ENCODE peak calls at places on chromosomes 5 and 9, in five cellular contexts. L is H1, U is mesendoderm, F is IMR-90, N is neuronal stem cell. S is an unnamed sample.

GRCh38 chr5:38189031-38189632 is 69.2 kb upstream of the EGFLAM start:
- DNase-seq in L (no peak), U (peak; percentile 46), F (no peak), N (no peak), S (no peak)

GRCh38 chr5:102341918-102342317 is 45.8 kb upstream of the SLCO4C1 start:
- DNase-seq in L (no peak), U (no peak), F (no peak), N (no peak), S (peak; percentile 8)

GRCh38 chr9:113602126-113603119 is 138.9 kb downstream of the RGS3 start:
- DNase-seq in L (peak; percentile 87), U (peak; percentile 82), F (peak; percentile 88), N (no peak), S (peak; percentile 84)

GRCh38 chr5:58261605-58262004 is 198.3 kb downstream of the PLK2 start:
- DNase-seq in L (no peak), U (no peak), F (peak; percentile 65), N (no peak), S (no peak)

GRCh38 chr5:101024299-101024698 is 121.2 kb upstream of the ST8SIA4 start:
- DNase-seq in L (no peak), U (no peak), F (no peak), N (no peak), S (no peak)

GRCh38 chr9:22098636-22099332 is 89.7 kb upstream of the CDKN2B start:
- DNase-seq in L (no peak), U (no peak), F (no peak), N (no peak), S (peak; percentile 36)

GRCh38 chr9:83473488-83473971 is 64.7 kb downstream of the FRMD3 start:
- DNase-seq in L (no peak), U (no peak), F (no peak), N (no peak), S (no peak)

GRCh38 chr5:1527533-1528205 is 3.9 kb upstream of the LPCAT1 start:
- DNase-seq in L (peak; percentile 35), U (peak; percentile 49), F (no peak), N (no peak), S (no peak)

GRCh38 chr5:76601470-76601869 is 21.7 kb downstream of the F2RL2 start:
- DNase-seq in L (no peak), U (peak; percentile 74), F (peak; percentile 80), N (peak; percentile 48), S (peak; percentile 78)

GRCh38 chr9:90702431-90702830 is 59.8 kb upstream of the DIRAS2 start:
- DNase-seq in L (no peak), U (no peak), F (no peak), N (no peak), S (no peak)

GRCh38 chr9:71895122-71895521 is 15.9 kb downstream of the ABHD17B start:
- DNase-seq in L (no peak), U (no peak), F (peak; percentile 50), N (no peak), S (peak; percentile 12)

GRCh38 chr9:126626117-126627022 is 12.6 kb downstream of the LMX1B start:
- DNase-seq in L (peak; percentile 75), U (peak; percentile 74), F (no peak), N (no peak), S (peak; percentile 22)

GRCh38 chr5:179293276-179293675 is 52.0 kb downstream of the ADAMTS2 start:
- DNase-seq in L (no peak), U (no peak), F (no peak), N (no peak), S (peak; percentile 56)

GRCh38 chr5:177607452-177608192 is 7.7 kb downstream of the B4GALT7 start:
- DNase-seq in L (peak; percentile 92), U (peak; percentile 95), F (peak; percentile 76), N (peak; percentile 66), S (peak; percentile 87)

GRCh38 chr9:36855443-36856315 is 178.4 kb downstream of the PAX5 start:
- DNase-seq in L (peak; percentile 76), U (peak; percentile 75), F (no peak), N (no peak), S (no peak)

GRCh38 chr9:78325846-78326350 is 29.0 kb downstream of the PSAT1 start:
- DNase-seq in L (no peak), U (no peak), F (no peak), N (no peak), S (no peak)

GRCh38 chr5:71938886-71939285 is 168.4 kb upstream of the MAP1B start:
- DNase-seq in L (no peak), U (peak; percentile 73), F (no peak), N (no peak), S (no peak)

GRCh38 chr5:41935544-41935943 is 10.5 kb downstream of the FBXO4 start:
- DNase-seq in L (no peak), U (peak; percentile 49), F (no peak), N (peak; percentile 24), S (no peak)

GRCh38 chr9:108703414-108703813 is 152.4 kb downstream of the ACTL7B start:
- DNase-seq in L (no peak), U (no peak), F (no peak), N (no peak), S (no peak)

GRCh38 chr5:180623411-180623834 is 26.0 kb downstream of the FLT4 start:
- DNase-seq in L (no peak), U (no peak), F (no peak), N (no peak), S (no peak)

GRCh38 chr5:149288437-149288836 is 16.8 kb downstream of the AFAP1L1 start:
- DNase-seq in L (no peak), U (no peak), F (no peak), N (no peak), S (no peak)

GRCh38 chr5:148683651-148684050 is 29.3 kb upstream of the HTR4 start:
- DNase-seq in L (no peak), U (no peak), F (no peak), N (no peak), S (no peak)

GRCh38 chr5:149610583-149611250 is 29.4 kb downstream of the ARHGEF37 start:
- DNase-seq in L (no peak), U (no peak), F (no peak), N (no peak), S (no peak)

GRCh38 chr9:99000480-99001395 is 57.0 kb downstream of the COL15A1 start:
- DNase-seq in L (no peak), U (peak; percentile 81), F (peak; percentile 85), N (no peak), S (peak; percentile 84)

GRCh38 chr9:89814340-89815040 is 209.7 kb downstream of the GADD45G start:
- DNase-seq in L (no peak), U (no peak), F (peak; percentile 3), N (no peak), S (peak; percentile 81)

GRCh38 chr5:158010831-158011230 is 151.9 kb upstream of the CLINT1 start:
- DNase-seq in L (no peak), U (peak; percentile 56), F (no peak), N (no peak), S (no peak)

GRCh38 chr9:122106576-122106975 is 13.5 kb upstream of the TTLL11 start:
- DNase-seq in L (no peak), U (no peak), F (no peak), N (no peak), S (no peak)

GRCh38 chr5:127875235-127876021 is 172.2 kb downstream of the CCDC192 start:
- DNase-seq in L (peak; percentile 54), U (peak; percentile 84), F (peak; percentile 52), N (peak; percentile 14), S (peak; percentile 72)

GRCh38 chr9:2159521-2160417 is 144.6 kb downstream of the SMARCA2 start:
- DNase-seq in L (no peak), U (peak; percentile 67), F (peak; percentile 23), N (no peak), S (peak; percentile 36)

GRCh38 chr9:72280913-72281500 is 84.0 kb downstream of the ZFAND5 start:
- DNase-seq in L (peak; percentile 76), U (peak; percentile 75), F (peak; percentile 59), N (peak; percentile 65), S (peak; percentile 55)

GRCh38 chr9:119675951-119676350 is 306.7 kb upstream of the BRINP1 start:
- DNase-seq in L (no peak), U (peak; percentile 11), F (no peak), N (no peak), S (no peak)

GRCh38 chr5:119360905-119361605 is 5.2 kb downstream of the TNFAIP8 start:
- DNase-seq in L (no peak), U (no peak), F (peak; percentile 83), N (no peak), S (peak; percentile 59)

GRCh38 chr9:127197861-127198430 is 66.6 kb upstream of the GARNL3 start:
- DNase-seq in L (no peak), U (no peak), F (peak; percentile 51), N (no peak), S (peak; percentile 58)

GRCh38 chr5:141843156-141843927 is 34.9 kb downstream of the PCDH1 start:
- DNase-seq in L (no peak), U (peak; percentile 94), F (peak; percentile 44), N (no peak), S (peak; percentile 72)

GRCh38 chr5:140549237-140550144 is 2.0 kb downstream of the EIF4EBP3 start:
- DNase-seq in L (peak; percentile 32), U (no peak), F (peak; percentile 41), N (no peak), S (peak; percentile 75)

GRCh38 chr9:80144856-80145255 is 573.1 kb downstream of the TLE4 start:
- DNase-seq in L (no peak), U (no peak), F (no peak), N (no peak), S (no peak)

GRCh38 chr5:17381926-17382325 is 116.1 kb upstream of the TAF11L2 start:
- DNase-seq in L (no peak), U (no peak), F (no peak), N (no peak), S (no peak)

GRCh38 chr5:32233696-32234447 is 59.8 kb upstream of the GOLPH3 start:
- DNase-seq in L (no peak), U (no peak), F (peak; percentile 69), N (no peak), S (peak; percentile 57)
- H3K27me3 ChIP-seq in L (no peaks in the 10 kb centered on the region), U (no peaks in the 10 kb centered on the region), F (no peaks in the 10 kb centered on the region), N (no peaks in the 10 kb centered on the region), S (no peaks in the 10 kb centered on the region)

GRCh38 chr9:115161431-115161830 is 43.5 kb upstream of the TNC start:
- DNase-seq in L (no peak), U (no peak), F (no peak), N (no peak), S (no peak)
- H2BK5ac ChIP-seq in L (no peak overlapping the region), U (no peak overlapping the region), F (no peak overlapping the region), N (no peak overlapping the region), S (no peak overlapping the region)

DNA sequence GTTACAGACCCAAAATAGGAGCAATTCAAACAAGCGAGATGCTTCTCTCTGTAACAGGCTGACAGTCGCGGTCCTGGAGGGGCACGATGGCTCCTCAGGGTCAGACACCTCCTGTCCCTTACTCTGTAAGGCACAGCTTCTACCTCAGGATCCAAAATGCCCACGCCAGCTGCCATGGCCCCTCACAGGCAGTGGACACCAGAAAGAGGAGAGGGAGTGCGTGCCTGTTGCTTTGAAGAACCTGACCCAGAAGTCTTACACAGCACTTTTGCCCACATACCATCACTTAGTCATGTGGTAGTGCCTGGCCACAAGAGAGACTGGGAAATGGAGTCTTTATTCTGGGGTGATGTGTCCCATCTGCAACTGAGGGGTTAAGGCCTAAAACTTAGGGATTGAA is 11.6 kb upstream of the ABL1 start:
- DNase-seq in L (no peak), U (peak; percentile 33), F (peak; percentile 69), N (no peak), S (peak; percentile 72)
- H3K9ac ChIP-seq in L (no peak overlapping the region), U (peak overlapping the region; percentile 1), F (peak overlapping the region; percentile 2), N (no peak overlapping the region), S (peak overlapping the region; percentile 79)

GRCh38 chr5:55234171-55234700 is 828 bp upstream of the CCNO start:
- DNase-seq in L (no peak), U (peak; percentile 51), F (peak; percentile 19), N (no peak), S (peak; percentile 40)
- H3K27me3 ChIP-seq in L (peaks cover 46% of the 10 kb centered on the region), U (peaks cover 51% of the 10 kb centered on the region), F (peaks cover 72% of the 10 kb centered on the region), N (peaks cover 25% of the 10 kb centered on the region), S (peaks cover 85% of the 10 kb centered on the region)